ENCODE peak calls at places on chromosomes 3 and 15, in five cellular contexts. Z, Q, I, J and O are unnamed samples.

GRCh38 chr15:33194237-33194636 is 277 bp downstream of the FMN1 start:
- DNase-seq in J (no peak), Z (no peak), I (peak; percentile 9), Q (no peak), O (no peak)

GRCh38 chr3:195916991-195917390 is 8.6 kb upstream of the TNK2 start:
- DNase-seq in J (no peak), I (no peak), Q (no peak), Z (no peak), O (no peak)

GRCh38 chr3:37945407-37945802 is 45.2 kb upstream of the VILL start:
- DNase-seq in I (no peak), Q (no peak), J (no peak), Z (no peak), O (no peak)

GRCh38 chr15:39736646-39737550 is 45.7 kb downstream of the FSIP1 start:
- DNase-seq in Q (no peak), Z (no peak), I (no peak), J (no peak), O (no peak)

GRCh38 chr3:120909602-120909878 is 1.5 kb downstream of the STXBP5L start:
- DNase-seq in I (no peak), Q (no peak), J (no peak), Z (no peak), O (no peak)

GRCh38 chr3:51948016-51948580 is 5.9 kb downstream of the PARP3 start:
- DNase-seq in J (no peak), I (no peak), Z (no peak), Q (no peak), O (no peak)

GRCh38 chr3:66138336-66139234 is 82.2 kb upstream of the SLC25A26 start:
- DNase-seq in Q (peak; percentile 65), I (peak; percentile 6), Z (peak; percentile 43), J (peak; percentile 34), O (no peak)

GRCh38 chr15:65189102-65189740 is 4.1 kb upstream of the CLPX start:
- DNase-seq in Z (peak; percentile 79), Q (peak; percentile 54), I (peak; percentile 49), J (peak; percentile 21), O (no peak)

GRCh38 chr3:100710355-100711198 is 1.3 kb downstream of the TFG start:
- DNase-seq in Q (peak; percentile 58), I (peak; percentile 44), Z (peak; percentile 85), J (no peak), O (peak; percentile 34)

GRCh38 chr3:2921903-2922302 is 188.3 kb downstream of the IL5RA start:
- DNase-seq in Z (peak; percentile 10), I (no peak), Q (peak; percentile 5), J (no peak), O (peak; percentile 24)

GRCh38 chr3:36653095-36653494 is 111.3 kb downstream of the DCLK3 start:
- DNase-seq in J (no peak), I (no peak), Q (no peak), Z (no peak), O (no peak)
- TF ChIP-seq HDAC2 in J (no peak), I (no peak), Q (no peak), Z (no peak), O (no peak)

DNA sequence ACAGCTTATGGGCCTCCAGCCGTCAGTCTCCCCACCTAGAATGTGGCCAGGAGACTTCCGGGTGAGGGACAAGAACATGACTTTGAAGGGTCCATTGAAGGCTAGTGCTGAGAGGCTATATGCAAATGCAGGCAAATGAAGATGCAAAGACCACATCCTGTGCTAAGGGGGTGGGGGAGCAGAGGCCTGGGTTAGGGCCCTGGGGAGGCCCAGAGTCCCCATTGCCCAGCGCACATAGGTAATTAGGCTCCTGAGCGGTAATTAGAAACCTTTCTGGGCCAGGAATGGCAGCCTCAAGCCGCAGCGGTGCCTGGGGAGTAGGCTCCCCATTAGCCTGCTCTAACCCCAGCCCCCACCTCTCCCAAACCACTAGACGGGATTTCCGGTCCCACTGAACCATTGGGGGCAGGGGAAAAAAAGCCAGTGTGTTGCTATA is 6.9 kb downstream of the CSK start:
- DNase-seq in I (no peak), Z (no peak), J (no peak), Q (no peak), O (peak; percentile 92)
- TF ChIP-seq HDAC2 in I (no peak), Z (no peak), J (no peak), Q (no peak), O (no peak)

GRCh38 chr3:136249593-136250225 is 431 bp upstream of the PCCB start:
- DNase-seq in Z (no peak), Q (no peak), J (no peak), I (no peak), O (no peak)

GRCh38 chr3:136250226-136250861 is at the start of gene PCCB:
- DNase-seq in I (peak; percentile 84), J (peak; percentile 89), Q (peak; percentile 93), Z (peak; percentile 87), O (peak; percentile 76)

GRCh38 chr3:136250862-136251460 is 821 bp downstream of the PCCB start:
- DNase-seq in I (peak; percentile 72), J (peak; percentile 10), Q (peak; percentile 64), Z (no peak), O (peak; percentile 16)

GRCh38 chr3:136249091-136249490 is 1.0 kb upstream of the PCCB start:
- DNase-seq in Q (peak; percentile 32), I (no peak), Z (no peak), J (no peak), O (no peak)

DNA sequence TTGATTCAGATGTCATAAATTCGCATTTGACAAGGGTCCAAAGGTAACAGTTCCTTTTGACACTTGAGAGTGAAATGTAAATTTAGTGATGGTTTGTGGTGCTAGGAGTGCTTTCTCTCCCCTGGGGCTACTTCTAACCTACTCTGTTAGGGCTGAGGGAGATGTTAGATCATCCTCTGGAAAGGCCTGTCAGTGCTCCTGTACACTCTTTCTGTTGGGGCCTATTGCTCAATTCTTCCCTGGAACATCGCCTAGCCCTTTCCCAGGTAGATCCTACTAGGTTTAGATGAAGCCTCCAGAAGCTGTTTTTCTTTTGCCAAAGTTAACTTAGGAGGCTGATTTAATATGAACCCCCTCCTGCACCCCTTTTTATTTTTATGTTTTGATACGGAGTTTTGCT is 1.4 kb downstream of the PCCB start:
- DNase-seq in I (peak; percentile 11), Z (no peak), Q (no peak), J (no peak), O (no peak)
- TF ChIP-seq HDAC2 in I (no peak), Z (no peak), Q (no peak), J (no peak), O (no peak)

GRCh38 chr3:10780922-10781321 is 35.1 kb upstream of the SLC6A11 start:
- DNase-seq in I (no peak), J (no peak), Z (no peak), Q (no peak), O (no peak)

GRCh38 chr3:10782011-10782410 is 34.0 kb upstream of the SLC6A11 start:
- DNase-seq in J (no peak), I (no peak), Q (no peak), Z (no peak), O (no peak)

GRCh38 chr3:10778492-10779292 is 37.3 kb upstream of the SLC6A11 start:
- DNase-seq in J (no peak), Q (no peak), Z (no peak), I (no peak), O (no peak)

GRCh38 chr3:10779293-10779805 is 36.7 kb upstream of the SLC6A11 start:
- DNase-seq in Q (no peak), I (no peak), J (no peak), Z (no peak), O (no peak)

GRCh38 chr3:10780243-10780642 is 35.8 kb upstream of the SLC6A11 start:
- DNase-seq in Q (no peak), Z (no peak), I (no peak), J (no peak), O (no peak)
- TF ChIP-seq HDAC2 in Q (no peak), Z (no peak), I (no peak), J (no peak), O (no peak)

GRCh38 chr15:43545426-43545825 is 28.0 kb downstream of the MAP1A start:
- DNase-seq in Z (no peak), I (no peak), Q (no peak), J (no peak), O (no peak)

GRCh38 chr15:43541785-43542184 is 24.4 kb downstream of the MAP1A start:
- DNase-seq in Z (no peak), I (no peak), J (no peak), Q (no peak), O (no peak)

GRCh38 chr15:43547539-43547938 is 30.1 kb downstream of the MAP1A start:
- DNase-seq in I (no peak), J (no peak), Z (no peak), Q (no peak), O (no peak)

DNA sequence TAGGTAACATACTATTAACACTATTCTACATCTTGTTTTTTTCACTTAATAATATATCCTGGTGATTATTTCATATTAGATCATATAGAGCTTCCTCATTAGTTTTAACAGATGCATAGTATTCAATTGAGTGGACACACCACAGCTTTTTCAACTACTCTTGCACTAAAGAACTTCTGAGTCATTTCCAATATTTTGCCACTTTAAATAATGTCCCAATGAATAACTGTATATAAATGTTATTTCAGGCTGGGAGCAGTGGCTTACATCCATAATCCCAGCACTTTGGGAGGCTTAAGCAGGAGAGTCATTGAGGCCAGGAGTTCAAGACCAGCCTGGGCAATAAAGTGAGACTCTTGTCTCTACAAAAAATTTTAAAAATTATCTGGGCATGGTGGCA is 26.9 kb downstream of the MAP1A start:
- DNase-seq in J (no peak), I (no peak), Z (no peak), Q (no peak), O (no peak)
- TF ChIP-seq HDAC2 in J (no peak), I (no peak), Z (no peak), Q (no peak), O (no peak)

GRCh38 chr3:187963003-187963676 is 190.8 kb upstream of the LPP start:
- DNase-seq in Q (no peak), J (no peak), I (no peak), Z (no peak), O (no peak)

GRCh38 chr3:187961366-187961765 is 192.6 kb upstream of the LPP start:
- DNase-seq in Z (no peak), Q (no peak), J (no peak), I (no peak), O (no peak)

GRCh38 chr3:187966141-187966540 is 187.8 kb upstream of the LPP start:
- DNase-seq in I (no peak), J (no peak), Q (no peak), Z (no peak), O (no peak)

GRCh38 chr3:187964759-187965158 is 189.2 kb upstream of the LPP start:
- DNase-seq in Q (peak; percentile 46), J (no peak), I (no peak), Z (no peak), O (no peak)

DNA sequence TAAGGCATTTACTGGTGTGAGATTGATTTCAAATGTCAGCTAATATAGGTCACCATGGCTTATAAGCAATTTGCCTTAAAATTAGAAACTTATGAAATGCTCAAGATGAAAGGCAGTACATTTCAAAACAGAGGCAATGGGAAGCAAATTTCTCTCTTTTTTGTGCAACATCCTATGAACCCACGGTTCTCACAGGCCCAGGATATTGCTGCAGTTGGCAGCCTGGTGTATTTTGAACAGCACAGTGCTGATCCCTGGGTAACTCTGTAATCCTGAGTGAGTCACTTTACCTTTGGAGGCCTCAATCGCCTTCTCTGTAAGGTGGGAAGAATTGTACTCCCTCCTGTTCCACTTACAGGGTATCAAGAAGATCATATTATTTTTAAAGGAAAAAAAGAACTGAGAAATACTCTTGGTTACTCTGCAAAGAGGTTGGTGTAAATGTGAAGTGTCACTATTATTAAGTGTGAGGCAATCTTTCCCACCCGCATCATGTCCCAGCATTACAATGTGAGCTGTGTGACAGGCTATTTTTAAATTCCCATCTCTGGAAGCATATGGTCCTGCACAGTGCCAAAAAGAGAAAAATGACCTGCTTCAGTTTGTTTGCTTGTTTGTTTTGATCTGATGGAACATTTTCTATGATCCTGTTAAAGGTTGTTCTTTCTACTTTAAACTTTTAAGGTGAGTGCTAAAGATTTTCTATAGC is 190.1 kb upstream of the LPP start:
- DNase-seq in Q (no peak), I (no peak), Z (no peak), J (no peak), O (no peak)
- TF ChIP-seq HDAC2 in Q (no peak), I (no peak), Z (no peak), J (no peak), O (no peak)

GRCh38 chr3:126926684-126927404 is 56.1 kb upstream of the PLXNA1 start:
- DNase-seq in I (peak; percentile 40), Q (no peak), J (no peak), Z (peak; percentile 33), O (no peak)
- TF ChIP-seq HDAC2 in I (no peak), Q (no peak), J (no peak), Z (no peak), O (no peak)